ENCODE peak calls at places on chromosomes 7 and 10, in eight cellular contexts. L, N, B, T, H, M, J and P are unnamed samples.

GRCh38 chr7:158447206-158448171 is 140.1 kb downstream of the PTPRN2 start:
- DNase-seq in L (no peak), N (no peak), B (no peak), T (no peak), H (no peak), M (no peak), J (no peak), P (no peak)

GRCh38 chr10:132900211-132900756 is 42.1 kb downstream of the CFAP46 start:
- DNase-seq in L (no peak), N (peak), B (no peak), T (no peak), H (no peak), M (no peak), J (no peak), P (no peak)

GRCh38 chr7:155295511-155295910 is 2.2 kb upstream of the INSIG1 start:
- DNase-seq in L (no peak), N (no peak), B (no peak), T (no peak), H (no peak), M (no peak), J (no peak), P (peak)

GRCh38 chr10:30893208-30893607 is 138.5 kb downstream of the ZNF438 start:
- DNase-seq in L (no peak), N (no peak), B (no peak), T (no peak), H (no peak), M (no peak), J (peak), P (no peak)

GRCh38 chr10:131855396-131855762 is 45.4 kb upstream of the PPP2R2D start:
- DNase-seq in L (no peak), N (no peak), B (peak), T (no peak), H (no peak), M (peak), J (no peak), P (no peak)

GRCh38 chr7:95867309-95867708 is 95.0 kb downstream of the DYNC1I1 start:
- DNase-seq in L (no peak), N (no peak), B (no peak), T (no peak), H (no peak), M (no peak), J (no peak), P (no peak)

GRCh38 chr7:138833596-138833995 is 35.6 kb upstream of the ATP6V0A4 start:
- DNase-seq in L (no peak), N (no peak), B (no peak), T (no peak), H (no peak), M (no peak), J (no peak), P (no peak)

GRCh38 chr10:9342865-9343450 is 1288.5 kb downstream of the GATA3 start:
- DNase-seq in L (no peak), N (no peak), B (no peak), T (peak), H (peak), M (no peak), J (peak), P (no peak)

GRCh38 chr10:29332061-29332760 is 43.3 kb downstream of the LYZL1 start:
- DNase-seq in L (no peak), N (no peak), B (no peak), T (no peak), H (no peak), M (no peak), J (no peak), P (no peak)

GRCh38 chr10:42830237-42830636 is 47.6 kb downstream of the BMS1 start:
- DNase-seq in L (no peak), N (no peak), B (no peak), T (no peak), H (peak), M (no peak), J (no peak), P (no peak)

GRCh38 chr7:14754631-14755030 is 147.9 kb downstream of the DGKB start:
- DNase-seq in L (no peak), N (no peak), B (no peak), T (no peak), H (no peak), M (no peak), J (peak), P (no peak)

GRCh38 chr7:55504093-55504859 is 68.0 kb downstream of the VOPP1 start:
- DNase-seq in L (no peak), N (no peak), B (no peak), T (no peak), H (no peak), M (no peak), J (peak), P (no peak)

GRCh38 chr10:13110908-13111307 is 10.9 kb downstream of the OPTN start:
- DNase-seq in L (no peak), N (no peak), B (no peak), T (no peak), H (no peak), M (no peak), J (no peak), P (no peak)

GRCh38 chr7:157468221-157469111 is 131.7 kb downstream of the DNAJB6 start:
- DNase-seq in L (no peak), N (no peak), B (no peak), T (no peak), H (no peak), M (no peak), J (no peak), P (no peak)

GRCh38 chr10:69745698-69746097 is 56.0 kb upstream of the COL13A1 start:
- DNase-seq in L (no peak), N (no peak), B (no peak), T (no peak), H (no peak), M (no peak), J (no peak), P (no peak)

GRCh38 chr7:74480861-74481417 is 27.2 kb downstream of the GTF2IRD1 start:
- DNase-seq in L (peak), N (peak), B (no peak), T (peak), H (peak), M (peak), J (peak), P (no peak)

GRCh38 chr7:98133181-98133580 is 26.5 kb downstream of the LMTK2 start:
- DNase-seq in L (peak), N (no peak), B (no peak), T (no peak), H (no peak), M (no peak), J (no peak), P (no peak)

GRCh38 chr7:98329974-98330373 is 48.5 kb downstream of the BRI3 start:
- DNase-seq in L (no peak), N (no peak), B (no peak), T (no peak), H (no peak), M (no peak), J (peak), P (no peak)

GRCh38 chr10:101214446-101215396 is 14.5 kb downstream of the LBX1 start:
- DNase-seq in L (peak), N (peak), B (no peak), T (peak), H (peak), M (peak), J (peak), P (no peak)

GRCh38 chr10:87675396-87676376 is 16.0 kb downstream of the PAPSS2 start:
- DNase-seq in L (no peak), N (no peak), B (no peak), T (peak), H (no peak), M (no peak), J (peak), P (no peak)

GRCh38 chr7:118372530-118372929 is 148.0 kb downstream of the ANKRD7 start:
- DNase-seq in L (no peak), N (no peak), B (no peak), T (no peak), H (no peak), M (no peak), J (no peak), P (no peak)

GRCh38 chr10:3992374-3993178 is 207.6 kb upstream of the KLF6 start:
- DNase-seq in L (no peak), N (no peak), B (no peak), T (no peak), H (no peak), M (no peak), J (no peak), P (no peak)

GRCh38 chr10:95234951-95235350 is 40.9 kb downstream of the ACSM6 start:
- DNase-seq in L (no peak), N (no peak), B (no peak), T (no peak), H (no peak), M (no peak), J (no peak), P (no peak)

GRCh38 chr7:12951397-12951801 is 264.0 kb downstream of the ARL4A start:
- DNase-seq in L (no peak), N (no peak), B (no peak), T (peak), H (no peak), M (no peak), J (peak), P (no peak)

GRCh38 chr10:58565256-58565655 is 52.6 kb downstream of the BICC1 start:
- DNase-seq in L (no peak), N (no peak), B (no peak), T (no peak), H (no peak), M (no peak), J (no peak), P (no peak)

GRCh38 chr10:112221545-112221944 is 38.0 kb upstream of the GPAM start:
- DNase-seq in L (no peak), N (no peak), B (no peak), T (no peak), H (no peak), M (no peak), J (peak), P (no peak)

GRCh38 chr7:106243893-106244292 is 40.9 kb downstream of the NAMPT start:
- DNase-seq in L (no peak), N (no peak), B (no peak), T (no peak), H (no peak), M (no peak), J (no peak), P (no peak)

GRCh38 chr7:1360521-1360971 is 98.7 kb downstream of the MICALL2 start:
- DNase-seq in L (no peak), N (peak), B (no peak), T (no peak), H (no peak), M (no peak), J (no peak), P (no peak)

GRCh38 chr7:144854839-144855424 is 19.1 kb upstream of the TPK1 start:
- DNase-seq in L (no peak), N (no peak), B (no peak), T (peak), H (no peak), M (no peak), J (no peak), P (no peak)

GRCh38 chr7:144670251-144670650 is 165.6 kb downstream of the TPK1 start:
- DNase-seq in L (no peak), N (no peak), B (no peak), T (no peak), H (no peak), M (no peak), J (no peak), P (no peak)

GRCh38 chr10:98030991-98031431 is 590 bp upstream of the CRTAC1 start:
- DNase-seq in L (no peak), N (no peak), B (no peak), T (no peak), H (no peak), M (no peak), J (no peak), P (no peak)
- H3K4me3 ChIP-seq in L (peak), N (no peak), B (peak), T (peak), H (peak), M (peak), J (no peak), P (peak)

DNA sequence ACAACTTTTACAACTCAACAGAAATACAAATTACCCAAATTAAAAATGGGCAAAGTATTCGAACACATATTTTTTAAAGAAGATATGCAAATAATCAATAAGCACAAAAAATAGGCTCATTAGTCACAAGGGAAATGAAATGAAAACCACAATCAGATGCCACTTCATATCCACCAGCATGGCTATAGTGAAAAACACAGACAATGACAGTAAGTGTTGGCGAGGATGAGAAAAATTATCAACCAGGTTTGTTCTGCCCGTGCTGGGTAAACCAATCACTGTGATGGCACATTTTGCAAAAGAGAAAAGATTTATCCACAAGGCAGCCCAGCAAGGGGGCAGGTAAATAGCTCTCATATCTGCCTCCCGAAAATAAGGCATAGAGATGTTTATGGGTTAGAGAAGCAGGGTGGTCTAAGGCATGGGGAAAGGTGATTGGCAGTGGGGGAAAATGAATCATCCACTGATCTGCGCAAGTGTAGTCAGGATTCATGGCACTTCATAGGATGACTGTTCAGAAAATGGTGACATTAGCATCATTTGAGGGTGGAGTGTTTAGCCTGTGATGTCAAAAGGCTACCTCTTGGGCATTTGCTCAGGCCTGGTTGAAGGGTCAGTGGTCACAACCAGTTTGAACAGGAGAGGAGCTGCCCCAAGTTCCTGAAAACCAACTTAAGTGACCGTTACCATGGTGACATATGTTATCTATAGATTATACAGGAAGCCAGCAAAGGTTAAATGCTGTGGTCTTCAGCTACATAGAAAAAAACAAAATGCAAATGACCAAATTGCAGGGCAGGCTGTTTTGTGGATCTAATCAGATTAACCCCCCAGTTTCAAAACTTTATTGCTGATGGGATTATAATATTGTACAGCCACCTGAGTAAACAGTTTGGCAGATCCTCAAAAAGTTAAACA is 8.0 kb upstream of the CFAP70 start:
- DNase-seq in L (no peak), N (no peak), B (no peak), T (peak), H (no peak), M (no peak), J (no peak), P (no peak)
- TF ChIP-seq POLR2A in L (no peak), N (no peak), B (no peak), T (no peak), H (no peak), M (no peak), J (no peak), P (no peak)

GRCh38 chr7:141742229-141742628 is 4.1 kb downstream of the SSBP1 start:
- DNase-seq in L (no peak), N (no peak), B (no peak), T (no peak), H (no peak), M (no peak), J (peak), P (no peak)
- H3K4me3 ChIP-seq in L (no peak), N (no peak), B (no peak), T (no peak), H (no peak), M (no peak), J (no peak), P (no peak)

GRCh38 chr10:24257588-24257987 is 48.6 kb downstream of the KIAA1217 start:
- DNase-seq in L (no peak), N (no peak), B (no peak), T (no peak), H (no peak), M (no peak), J (no peak), P (no peak)
- TF ChIP-seq POLR2A in L (no peak), N (no peak), B (no peak), T (no peak), H (no peak), M (no peak), J (no peak), P (no peak)

GRCh38 chr10:127195571-127196226 is 692 bp downstream of the INSYN2A start:
- DNase-seq in L (no peak), N (no peak), B (no peak), T (peak), H (peak), M (no peak), J (peak), P (no peak)

GRCh38 chr10:127195041-127195506 is 1.3 kb downstream of the INSYN2A start:
- DNase-seq in L (no peak), N (no peak), B (no peak), T (peak), H (no peak), M (no peak), J (no peak), P (no peak)

GRCh38 chr10:127196955-127197432 is 603 bp upstream of the INSYN2A start:
- DNase-seq in L (no peak), N (no peak), B (no peak), T (no peak), H (peak), M (no peak), J (no peak), P (no peak)

GRCh38 chr10:127194598-127194997 is 1.8 kb downstream of the INSYN2A start:
- DNase-seq in L (no peak), N (no peak), B (no peak), T (no peak), H (no peak), M (no peak), J (no peak), P (no peak)

DNA sequence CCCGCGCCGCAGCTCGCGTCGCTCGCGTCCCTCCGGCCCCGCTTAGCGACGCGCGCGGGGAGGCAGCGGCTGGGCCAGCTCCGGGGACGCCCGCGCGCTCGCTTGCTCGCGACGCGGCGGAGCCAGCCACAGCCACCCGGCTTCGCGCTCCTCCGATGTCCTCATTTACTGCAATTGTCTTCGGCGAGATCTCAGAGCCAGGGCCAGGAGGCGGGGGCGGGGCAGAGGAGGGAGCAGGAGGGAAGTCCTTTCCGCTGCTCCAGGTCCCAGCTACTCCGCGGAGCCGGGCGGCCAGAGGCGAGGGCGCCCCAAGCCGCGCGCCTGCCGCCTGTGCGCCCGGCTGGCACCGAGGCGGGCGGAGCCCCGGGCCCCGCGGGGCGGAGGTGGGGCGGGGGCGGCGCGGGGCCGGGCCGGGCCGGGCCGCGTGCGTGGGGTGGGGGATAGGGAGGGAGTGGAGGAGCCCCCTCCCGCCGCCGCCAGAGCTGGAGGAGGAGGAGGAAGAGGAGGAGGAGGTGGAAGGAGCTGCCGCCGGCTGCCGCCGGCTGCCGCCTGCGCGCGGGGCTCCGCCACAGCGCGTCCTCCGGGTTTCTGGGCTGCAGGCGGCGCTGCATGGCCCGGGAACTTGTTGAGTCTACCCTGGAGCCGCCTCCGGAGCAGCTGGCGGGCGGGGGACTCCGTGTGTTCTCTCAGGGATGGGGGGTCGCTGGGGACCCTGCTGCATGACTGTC is at the start of gene INSYN2A:
- DNase-seq in L (peak), N (peak), B (peak), T (peak), H (peak), M (peak), J (peak), P (no peak)
- H3K4me3 ChIP-seq in L (peak), N (peak), B (peak), T (peak), H (peak), M (peak), J (peak), P (peak)

GRCh38 chr10:79299397-79300370 is 47.6 kb upstream of the PPIF start:
- DNase-seq in L (no peak), N (no peak), B (no peak), T (peak), H (no peak), M (no peak), J (peak), P (no peak)
- TF ChIP-seq POLR2A in L (no peak), N (no peak), B (no peak), T (no peak), H (no peak), M (no peak), J (no peak), P (no peak)

DNA sequence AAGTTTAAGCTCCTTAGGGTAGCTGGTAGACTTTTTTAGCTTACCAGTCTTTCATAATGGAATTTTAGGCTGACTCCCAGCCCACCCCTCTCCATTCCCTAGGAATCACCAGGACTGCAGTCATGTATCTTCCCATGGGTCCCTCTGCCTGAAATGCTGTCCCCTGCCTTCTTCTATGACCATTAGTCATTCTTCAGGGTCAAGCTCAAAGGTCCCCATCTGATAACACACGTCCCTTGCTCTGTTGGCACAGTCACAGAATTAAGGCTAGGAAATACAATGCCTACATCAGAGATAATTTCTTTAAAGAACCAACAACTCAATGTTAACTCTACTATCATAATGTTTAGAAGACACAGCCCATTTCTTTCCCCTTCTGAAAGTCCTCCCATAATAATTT is 140.6 kb downstream of the RAPGEF5 start:
- DNase-seq in L (no peak), N (no peak), B (no peak), T (no peak), H (no peak), M (no peak), J (no peak), P (no peak)
- H3K4me3 ChIP-seq in L (no peak), N (peak), B (no peak), T (no peak), H (no peak), M (no peak), J (no peak), P (no peak)

DNA sequence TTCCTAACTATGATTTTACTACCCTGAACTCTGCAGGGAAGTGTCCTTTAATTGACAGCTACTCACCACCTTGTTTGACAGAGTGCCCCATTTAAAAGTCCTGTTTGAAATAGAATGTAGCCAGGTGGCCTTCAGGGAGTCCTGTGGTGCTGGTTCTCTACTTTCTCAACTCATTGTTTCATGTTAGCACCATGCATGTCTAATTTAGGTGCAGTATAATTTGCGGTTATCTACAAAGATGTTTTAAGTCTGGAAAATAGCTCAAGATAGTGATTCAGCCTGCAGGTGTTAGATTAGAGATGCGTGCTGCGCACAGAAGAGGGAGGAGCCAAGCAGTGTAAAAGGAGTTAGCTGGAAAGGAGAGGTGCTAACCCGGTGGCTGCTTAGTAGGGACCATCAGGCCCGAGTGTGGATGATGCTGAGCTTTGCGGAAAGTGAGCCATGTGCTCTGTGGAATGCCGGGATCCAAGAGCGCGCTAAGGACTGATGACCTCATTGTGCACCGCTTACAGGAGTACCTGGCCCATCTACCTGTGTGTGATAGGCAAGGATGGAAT is 1.2 kb downstream of the CCM2 start:
- DNase-seq in L (peak), N (peak), B (no peak), T (no peak), H (peak), M (no peak), J (no peak), P (no peak)
- TF ChIP-seq POLR2A in L (no peak), N (peak), B (no peak), T (no peak), H (no peak), M (no peak), J (no peak), P (no peak)